ENCODE peak calls at places on chromosomes 4 and X, in nine cellular contexts. F is HT1080; L is heart right ventricle; H is foreskin fibroblast; N is T-cell; P is NCI-H1105; M is NCI-H187 treated with DMSO at 0.1 percent for 48 hours; A is GM06990; C is activated CD8-positive, alpha-beta memory T cell treated with anti-CD3 and anti-CD28 coated beads for 48 hours. W is an unnamed sample.

GRCh38 chrX:38973327-38973726 is 172.1 kb downstream of the MID1IP1 start:
- DNase-seq in A (no peak), P (no peak), C (no peak), N (no peak), H (peak), L (no peak), F (no peak), M (no peak), W (no peak)

GRCh38 chr4:101315786-101316185 is 31.5 kb downstream of the PPP3CA start:
- DNase-seq in A (no peak), L (no peak), F (no peak), H (no peak), C (no peak), M (no peak), P (no peak), N (no peak), W (no peak)

GRCh38 chr4:184288451-184289178 is 70.9 kb upstream of the ENPP6 start:
- DNase-seq in P (no peak), M (no peak), A (peak), L (no peak), F (no peak), N (no peak), C (no peak), H (no peak), W (no peak)

GRCh38 chrX:68978211-68978780 is 149.5 kb downstream of the EFNB1 start:
- DNase-seq in H (no peak), A (no peak), C (no peak), F (no peak), L (no peak), M (no peak), N (no peak), P (no peak), W (no peak)

GRCh38 chr4:83151645-83152044 is 37.1 kb upstream of the PLAC8 start:
- DNase-seq in N (no peak), P (no peak), H (no peak), L (no peak), A (no peak), C (no peak), F (no peak), M (no peak), W (no peak)

GRCh38 chr4:113141901-113142346 is 92.5 kb downstream of the ANK2 start:
- DNase-seq in A (no peak), M (peak), P (peak), F (peak), H (peak), L (no peak), N (no peak), C (no peak), W (no peak)

GRCh38 chr4:683982-684571 is 4.9 kb downstream of the SLC49A3 start:
- DNase-seq in H (peak), N (no peak), P (no peak), C (no peak), A (peak), M (no peak), F (peak), L (peak), W (no peak)

GRCh38 chr4:168486961-168487820 is 6.9 kb upstream of the DDX60L start:
- DNase-seq in L (no peak), H (peak), M (no peak), A (no peak), N (no peak), C (no peak), F (peak), P (no peak), W (no peak)

GRCh38 chr4:187302456-187302855 is 578.8 kb upstream of the FAT1 start:
- DNase-seq in C (no peak), H (peak), L (no peak), M (no peak), P (no peak), F (no peak), N (no peak), A (no peak), W (no peak)

GRCh38 chr4:67873116-67873515 is 10.7 kb downstream of the TMPRSS11D start:
- DNase-seq in C (no peak), M (no peak), N (no peak), L (no peak), A (no peak), P (no peak), F (no peak), H (no peak), W (no peak)

GRCh38 chrX:10016516-10017132 is 49.5 kb downstream of the CLDN34 start:
- DNase-seq in C (no peak), L (no peak), A (no peak), F (no peak), P (no peak), N (no peak), M (no peak), H (no peak), W (no peak)

GRCh38 chrX:22325091-22325490 is 52.4 kb downstream of the CBLL2 start:
- DNase-seq in N (no peak), L (no peak), H (peak), A (no peak), P (no peak), F (no peak), C (no peak), M (no peak), W (no peak)

GRCh38 chr4:184446132-184446531 is 28.2 kb downstream of the IRF2 start:
- DNase-seq in M (no peak), F (no peak), A (no peak), L (no peak), C (no peak), N (no peak), P (no peak), H (no peak), W (no peak)

GRCh38 chr4:142549726-142550463 is 296.2 kb downstream of the INPP4B start:
- DNase-seq in F (peak), C (no peak), A (no peak), P (peak), L (no peak), M (peak), H (peak), N (no peak), W (no peak)

GRCh38 chrX:71941771-71942170 is 31.1 kb downstream of the NHSL2 start:
- DNase-seq in M (no peak), L (peak), C (no peak), P (no peak), F (peak), A (no peak), N (no peak), H (no peak), W (no peak)

GRCh38 chrX:38494239-38494823 is 67.0 kb upstream of the TSPAN7 start:
- DNase-seq in M (no peak), N (no peak), A (no peak), L (no peak), H (no peak), C (no peak), F (no peak), P (no peak), W (no peak)

GRCh38 chr4:87543835-87544461 is 14.8 kb upstream of the SPARCL1 start:
- DNase-seq in L (peak), H (peak), P (no peak), M (no peak), N (no peak), A (no peak), F (peak), C (no peak), W (no peak)

GRCh38 chr4:118729287-118730286 is 44.4 kb downstream of the METTL14 start:
- DNase-seq in C (no peak), N (no peak), P (no peak), A (no peak), L (no peak), F (peak), M (no peak), H (peak), W (no peak)

GRCh38 chr4:77465271-77465670 is 140.3 kb upstream of the CXCL13 start:
- DNase-seq in N (no peak), F (peak), H (no peak), P (no peak), C (no peak), M (no peak), A (no peak), L (no peak), W (no peak)